ENCODE peak calls at places on chromosome 2, in ten cellular contexts. O, C, U, E, S, L, X, Q, I and G are unnamed samples.

GRCh38 chr2:220894069-220894468 is 678.0 kb downstream of the EPHA4 start:
- DNase-seq in O (no peak), C (no peak), U (no peak), E (no peak), S (no peak), L (no peak), X (no peak), Q (no peak), I (no peak), G (no peak)

GRCh38 chr2:235330775-235331438 is 162.9 kb upstream of the AGAP1 start:
- DNase-seq in O (no peak), C (no peak), U (peak; percentile 96), E (no peak), S (no peak), L (no peak), X (no peak), Q (no peak), I (no peak), G (no peak)

GRCh38 chr2:120976501-120977307 is 241.0 kb downstream of the GLI2 start:
- DNase-seq in O (no peak), C (no peak), U (no peak), E (no peak), S (no peak), L (no peak), X (no peak), Q (no peak), I (no peak), G (no peak)

GRCh38 chr2:202037086-202037485 is 3.4 kb downstream of the FZD7 start:
- DNase-seq in O (no peak), C (no peak), U (no peak), E (no peak), S (no peak), L (peak; percentile 77), X (no peak), Q (no peak), I (no peak), G (no peak)

GRCh38 chr2:64491426-64491825 is 32.7 kb upstream of the AFTPH start:
- DNase-seq in O (no peak), C (no peak), U (no peak), E (no peak), S (no peak), L (no peak), X (no peak), Q (no peak), I (no peak), G (no peak)

GRCh38 chr2:60479226-60480088 is 74.0 kb downstream of the BCL11A start:
- DNase-seq in O (no peak), C (peak; percentile 42), U (no peak), E (no peak), S (no peak), L (no peak), X (no peak), Q (no peak), I (no peak), G (no peak)

GRCh38 chr2:31534636-31535035 is 46.1 kb downstream of the SRD5A2 start:
- DNase-seq in O (no peak), C (no peak), U (no peak), E (no peak), S (no peak), L (no peak), X (no peak), Q (no peak), I (no peak), G (no peak)

GRCh38 chr2:196274387-196274809 is 103.0 kb upstream of the STK17B start:
- DNase-seq in O (no peak), C (peak; percentile 36), U (no peak), E (no peak), S (no peak), L (no peak), X (no peak), Q (no peak), I (no peak), G (no peak)

GRCh38 chr2:239544846-239545465 is 144.1 kb upstream of the HDAC4 start:
- DNase-seq in O (peak; percentile 60), C (no peak), U (no peak), E (no peak), S (no peak), L (peak; percentile 40), X (no peak), Q (no peak), I (no peak), G (no peak)

GRCh38 chr2:116696223-116696622 is 1118.3 kb upstream of the DDX18 start:
- DNase-seq in O (no peak), C (no peak), U (peak; percentile 1), E (no peak), S (no peak), L (no peak), X (no peak), Q (no peak), I (no peak), G (no peak)

GRCh38 chr2:12928706-12929291 is 212.1 kb downstream of the TRIB2 start:
- DNase-seq in O (no peak), C (no peak), U (no peak), E (no peak), S (no peak), L (no peak), X (no peak), Q (no peak), I (no peak), G (no peak)

GRCh38 chr2:189142893-189143759 is 36.4 kb downstream of the COL5A2 start:
- DNase-seq in O (no peak), C (peak; percentile 24), U (peak; percentile 80), E (no peak), S (peak; percentile 76), L (no peak), X (peak; percentile 24), Q (peak; percentile 35), I (no peak), G (peak; percentile 48)

GRCh38 chr2:99754215-99754614 is 264.4 kb upstream of the REV1 start:
- DNase-seq in O (no peak), C (no peak), U (no peak), E (no peak), S (no peak), L (no peak), X (no peak), Q (no peak), I (no peak), G (no peak)

GRCh38 chr2:97674396-97674795 is 4.9 kb downstream of the C2orf92 start:
- DNase-seq in O (no peak), C (no peak), U (no peak), E (no peak), S (no peak), L (no peak), X (no peak), Q (no peak), I (no peak), G (no peak)

GRCh38 chr2:8197101-8197500 is 484.8 kb upstream of the ID2 start:
- DNase-seq in O (no peak), C (no peak), U (no peak), E (no peak), S (no peak), L (no peak), X (no peak), Q (no peak), I (no peak), G (no peak)

GRCh38 chr2:191870744-191871143 is 23.9 kb upstream of the CAVIN2 start:
- DNase-seq in O (no peak), C (no peak), U (peak; percentile 32), E (no peak), S (no peak), L (no peak), X (no peak), Q (no peak), I (no peak), G (no peak)

GRCh38 chr2:172986040-172986439 is 89.6 kb upstream of the MAP3K20 start:
- DNase-seq in O (no peak), C (no peak), U (no peak), E (no peak), S (no peak), L (no peak), X (no peak), Q (no peak), I (no peak), G (no peak)

GRCh38 chr2:37389395-37389794 is 45.0 kb downstream of the QPCT start:
- DNase-seq in O (no peak), C (no peak), U (no peak), E (no peak), S (no peak), L (no peak), X (no peak), Q (no peak), I (no peak), G (no peak)
- H3K27ac ChIP-seq in O (no peak overlapping the region), C (no peak overlapping the region), U (peak overlapping the region; percentile 35), E (no peak overlapping the region), S (no peak overlapping the region), L (no peak overlapping the region), X (no peak overlapping the region), Q (no peak overlapping the region), I (no peak overlapping the region), G (no peak overlapping the region)

DNA sequence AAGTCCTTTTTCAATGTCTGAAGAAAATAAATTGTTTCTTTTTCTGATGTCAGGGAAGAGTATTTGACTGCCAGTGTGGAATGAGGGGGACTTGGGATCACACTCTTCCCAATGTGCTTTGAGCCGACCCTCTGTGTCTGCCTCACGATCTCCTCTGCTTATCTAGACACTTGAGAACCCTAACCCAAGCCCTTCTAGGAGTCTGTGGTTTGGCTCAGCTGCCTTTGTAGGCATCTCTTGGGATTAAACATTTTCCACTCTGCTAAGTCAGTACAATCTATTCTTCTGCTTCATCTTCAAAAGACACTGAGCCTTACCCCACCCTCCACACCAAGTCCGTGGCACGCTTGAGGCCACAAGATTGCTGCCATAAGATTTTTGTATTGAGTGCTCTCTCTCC is 19.4 kb downstream of the FAM110C start:
- DNase-seq in O (no peak), C (no peak), U (no peak), E (no peak), S (no peak), L (no peak), X (no peak), Q (no peak), I (no peak), G (no peak)
- TF ChIP-seq EP300 in O (no peak), C (no peak), U (no peak), E (no peak), S (no peak), L (no peak), X (no peak), Q (no peak), I (no peak), G (no peak)

GRCh38 chr2:158456309-158457066 is at the start of the genes CCDC148 and PKP4:
- DNase-seq in O (peak; percentile 94), C (peak; percentile 89), U (peak; percentile 91), E (peak; percentile 92), S (peak; percentile 94), L (peak; percentile 94), X (peak; percentile 99), Q (peak; percentile 94), I (peak; percentile 74), G (peak; percentile 90)
- TF ChIP-seq POLR2A in O (no peak), C (no peak), U (peak; percentile 47), E (peak; percentile 53), S (peak; percentile 50), L (no peak), X (no peak), Q (peak; percentile 65), I (peak; percentile 43), G (no peak)

DNA sequence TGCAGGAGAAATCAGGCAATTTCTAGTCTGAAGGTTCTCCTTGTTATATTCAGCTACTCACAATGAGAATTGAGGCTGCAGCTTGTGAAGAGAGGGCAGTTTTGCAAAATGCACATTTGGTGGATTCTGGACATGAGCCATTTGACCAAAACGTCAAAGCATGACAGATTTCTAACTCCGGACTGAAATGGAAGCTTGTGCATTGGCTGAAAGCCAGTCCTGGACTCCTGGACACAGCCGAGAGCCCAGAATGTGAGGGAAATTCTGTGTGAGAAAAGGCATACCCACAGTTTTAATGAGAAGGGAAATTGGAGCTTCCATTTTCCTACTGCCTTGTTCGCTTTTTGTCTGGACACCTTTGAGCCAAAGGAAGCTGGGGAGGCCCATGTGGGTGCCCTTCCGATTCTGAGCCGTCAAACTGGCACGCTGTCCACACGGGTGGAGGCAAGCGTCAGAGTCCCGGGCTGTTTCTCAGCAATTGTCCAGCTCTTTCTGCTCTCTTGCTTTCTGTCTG is 23.7 kb upstream of the ROCK2 start:
- DNase-seq in O (no peak), C (no peak), U (no peak), E (peak; percentile 34), S (no peak), L (no peak), X (no peak), Q (no peak), I (no peak), G (no peak)
- H3K27ac ChIP-seq in O (peak overlapping the region; percentile 68), C (peak overlapping the region; percentile 61), U (no peak overlapping the region), E (peak overlapping the region; percentile 4), S (peak overlapping the region; percentile 38), L (peak overlapping the region; percentile 40), X (no peak overlapping the region), Q (peak overlapping the region; percentile 49), I (no peak overlapping the region), G (peak overlapping the region; percentile 75)